ENCODE peak calls at places on chromosomes 2 and 18, in ten cellular contexts. One of them, this sample, is unnamed. For H3K9me3, the result is how much of the 10 kb centered on the place peaks cover.

GRCh38 chr2:206531996-206532543 is 88.7 kb downstream of the ADAM23 start:
- DNase-seq in HCT116: no peak
- DNase-seq in CD8-positive, alpha-beta memory T cell: no peak
- DNase-seq in psoas muscle: peak
- DNase-seq in GM23248: peak
- DNase-seq in kidney: no peak
- DNase-seq in WERI-Rb-1: no peak
- DNase-seq in heart left ventricle: no peak
- DNase-seq in transverse colon: no peak
- DNase-seq in pancreas: no peak
- DNase-seq in this sample: no peak

GRCh38 chr2:212173771-212174510 is 364.7 kb downstream of the ERBB4 start:
- DNase-seq in HCT116: no peak
- DNase-seq in CD8-positive, alpha-beta memory T cell: no peak
- DNase-seq in psoas muscle: no peak
- DNase-seq in GM23248: no peak
- DNase-seq in kidney: no peak
- DNase-seq in WERI-Rb-1: no peak
- DNase-seq in heart left ventricle: no peak
- DNase-seq in transverse colon: no peak
- DNase-seq in pancreas: no peak
- DNase-seq in this sample: no peak

GRCh38 chr2:64942693-64943092 is 46.5 kb upstream of the SLC1A4 start:
- DNase-seq in HCT116: no peak
- DNase-seq in CD8-positive, alpha-beta memory T cell: no peak
- DNase-seq in psoas muscle: peak
- DNase-seq in GM23248: no peak
- DNase-seq in kidney: no peak
- DNase-seq in WERI-Rb-1: no peak
- DNase-seq in heart left ventricle: no peak
- DNase-seq in transverse colon: no peak
- DNase-seq in pancreas: no peak
- DNase-seq in this sample: no peak

GRCh38 chr18:30527917-30528316 is 514.6 kb downstream of the DSC3 start:
- DNase-seq in HCT116: no peak
- DNase-seq in CD8-positive, alpha-beta memory T cell: no peak
- DNase-seq in psoas muscle: no peak
- DNase-seq in GM23248: no peak
- DNase-seq in kidney: no peak
- DNase-seq in WERI-Rb-1: no peak
- DNase-seq in heart left ventricle: no peak
- DNase-seq in transverse colon: no peak
- DNase-seq in pancreas: no peak
- DNase-seq in this sample: no peak

GRCh38 chr2:136106505-136106904 is 11.4 kb downstream of the CXCR4 start:
- DNase-seq in HCT116: no peak
- DNase-seq in CD8-positive, alpha-beta memory T cell: no peak
- DNase-seq in psoas muscle: no peak
- DNase-seq in GM23248: no peak
- DNase-seq in kidney: no peak
- DNase-seq in WERI-Rb-1: no peak
- DNase-seq in heart left ventricle: no peak
- DNase-seq in transverse colon: no peak
- DNase-seq in pancreas: no peak
- DNase-seq in this sample: no peak

GRCh38 chr2:72138921-72139381 is 8.7 kb downstream of the CYP26B1 start:
- DNase-seq in HCT116: no peak
- DNase-seq in CD8-positive, alpha-beta memory T cell: no peak
- DNase-seq in psoas muscle: no peak
- DNase-seq in GM23248: no peak
- DNase-seq in kidney: peak
- DNase-seq in WERI-Rb-1: peak
- DNase-seq in heart left ventricle: no peak
- DNase-seq in transverse colon: no peak
- DNase-seq in pancreas: no peak
- DNase-seq in this sample: no peak

GRCh38 chr2:15755528-15755927 is 163.9 kb downstream of the DDX1 start:
- DNase-seq in HCT116: no peak
- DNase-seq in CD8-positive, alpha-beta memory T cell: no peak
- DNase-seq in psoas muscle: no peak
- DNase-seq in GM23248: no peak
- DNase-seq in kidney: no peak
- DNase-seq in WERI-Rb-1: no peak
- DNase-seq in heart left ventricle: no peak
- DNase-seq in transverse colon: no peak
- DNase-seq in pancreas: no peak
- DNase-seq in this sample: no peak

GRCh38 chr2:94890234-94890633 is 19.0 kb downstream of the TEKT4 start:
- DNase-seq in HCT116: no peak
- DNase-seq in CD8-positive, alpha-beta memory T cell: no peak
- DNase-seq in psoas muscle: no peak
- DNase-seq in GM23248: no peak
- DNase-seq in kidney: no peak
- DNase-seq in WERI-Rb-1: no peak
- DNase-seq in heart left ventricle: no peak
- DNase-seq in transverse colon: no peak
- DNase-seq in pancreas: no peak
- DNase-seq in this sample: no peak

GRCh38 chr18:55502346-55502710 is 85.7 kb downstream of the TCF4 start:
- DNase-seq in HCT116: no peak
- DNase-seq in CD8-positive, alpha-beta memory T cell: no peak
- DNase-seq in psoas muscle: no peak
- DNase-seq in GM23248: peak
- DNase-seq in kidney: no peak
- DNase-seq in WERI-Rb-1: no peak
- DNase-seq in heart left ventricle: no peak
- DNase-seq in transverse colon: no peak
- DNase-seq in pancreas: no peak
- DNase-seq in this sample: no peak

GRCh38 chr18:55504808-55505207 is 83.2 kb downstream of the TCF4 start:
- DNase-seq in HCT116: no peak
- DNase-seq in CD8-positive, alpha-beta memory T cell: no peak
- DNase-seq in psoas muscle: no peak
- DNase-seq in GM23248: no peak
- DNase-seq in kidney: no peak
- DNase-seq in WERI-Rb-1: no peak
- DNase-seq in heart left ventricle: no peak
- DNase-seq in transverse colon: no peak
- DNase-seq in pancreas: no peak
- DNase-seq in this sample: no peak

GRCh38 chr18:55501594-55502345 is 86.2 kb downstream of the TCF4 start:
- DNase-seq in HCT116: no peak
- DNase-seq in CD8-positive, alpha-beta memory T cell: no peak
- DNase-seq in psoas muscle: no peak
- DNase-seq in GM23248: no peak
- DNase-seq in kidney: no peak
- DNase-seq in WERI-Rb-1: no peak
- DNase-seq in heart left ventricle: no peak
- DNase-seq in transverse colon: no peak
- DNase-seq in pancreas: no peak
- DNase-seq in this sample: no peak

GRCh38 chr18:55506074-55506473 is 81.9 kb downstream of the TCF4 start:
- DNase-seq in HCT116: no peak
- DNase-seq in CD8-positive, alpha-beta memory T cell: no peak
- DNase-seq in psoas muscle: no peak
- DNase-seq in GM23248: no peak
- DNase-seq in kidney: no peak
- DNase-seq in WERI-Rb-1: no peak
- DNase-seq in heart left ventricle: no peak
- DNase-seq in transverse colon: no peak
- DNase-seq in pancreas: no peak
- DNase-seq in this sample: no peak

DNA sequence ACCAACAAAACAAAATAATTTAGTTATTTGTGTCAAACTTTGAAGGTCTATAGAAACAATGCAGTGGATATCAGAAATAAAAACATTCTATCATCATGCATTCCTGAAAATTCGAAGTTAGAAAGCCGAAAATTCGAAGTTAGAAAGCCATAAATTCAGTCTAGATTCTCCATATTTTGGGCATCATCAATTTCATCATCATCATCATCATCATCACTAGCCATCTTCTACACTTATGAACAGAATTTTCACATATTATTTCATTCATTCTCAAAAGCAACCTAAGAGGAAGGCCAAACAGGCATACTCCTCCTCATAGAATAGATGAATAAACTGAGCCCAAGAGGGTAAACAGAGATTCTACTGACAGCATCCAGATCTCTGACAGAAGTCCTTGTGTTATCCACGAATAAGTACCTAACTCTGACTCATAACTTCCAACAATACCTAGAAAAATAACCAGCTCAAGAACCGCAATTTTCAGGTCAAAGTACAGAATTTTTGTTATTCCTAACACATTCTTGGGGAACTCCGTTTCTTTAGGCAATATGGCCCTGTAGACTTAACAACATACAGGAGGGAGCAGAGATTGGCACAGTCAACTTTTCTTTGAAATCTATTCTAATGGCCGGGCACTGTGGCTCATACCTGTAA is 84.7 kb downstream of the TCF4 start:
- DNase-seq in HCT116: no peak
- DNase-seq in CD8-positive, alpha-beta memory T cell: no peak
- DNase-seq in psoas muscle: no peak
- DNase-seq in GM23248: no peak
- DNase-seq in kidney: no peak
- DNase-seq in WERI-Rb-1: no peak
- DNase-seq in heart left ventricle: no peak
- DNase-seq in transverse colon: no peak
- DNase-seq in pancreas: no peak
- DNase-seq in this sample: no peak
- H3K9me3 ChIP-seq in HCT116: under half
- H3K9me3 ChIP-seq in CD8-positive, alpha-beta memory T cell: under half
- H3K9me3 ChIP-seq in psoas muscle: under half
- H3K9me3 ChIP-seq in GM23248: under half
- H3K9me3 ChIP-seq in kidney: under half
- H3K9me3 ChIP-seq in WERI-Rb-1: under half
- H3K9me3 ChIP-seq in heart left ventricle: under half
- H3K9me3 ChIP-seq in transverse colon: under half
- H3K9me3 ChIP-seq in pancreas: under half
- H3K9me3 ChIP-seq in this sample: under half

DNA sequence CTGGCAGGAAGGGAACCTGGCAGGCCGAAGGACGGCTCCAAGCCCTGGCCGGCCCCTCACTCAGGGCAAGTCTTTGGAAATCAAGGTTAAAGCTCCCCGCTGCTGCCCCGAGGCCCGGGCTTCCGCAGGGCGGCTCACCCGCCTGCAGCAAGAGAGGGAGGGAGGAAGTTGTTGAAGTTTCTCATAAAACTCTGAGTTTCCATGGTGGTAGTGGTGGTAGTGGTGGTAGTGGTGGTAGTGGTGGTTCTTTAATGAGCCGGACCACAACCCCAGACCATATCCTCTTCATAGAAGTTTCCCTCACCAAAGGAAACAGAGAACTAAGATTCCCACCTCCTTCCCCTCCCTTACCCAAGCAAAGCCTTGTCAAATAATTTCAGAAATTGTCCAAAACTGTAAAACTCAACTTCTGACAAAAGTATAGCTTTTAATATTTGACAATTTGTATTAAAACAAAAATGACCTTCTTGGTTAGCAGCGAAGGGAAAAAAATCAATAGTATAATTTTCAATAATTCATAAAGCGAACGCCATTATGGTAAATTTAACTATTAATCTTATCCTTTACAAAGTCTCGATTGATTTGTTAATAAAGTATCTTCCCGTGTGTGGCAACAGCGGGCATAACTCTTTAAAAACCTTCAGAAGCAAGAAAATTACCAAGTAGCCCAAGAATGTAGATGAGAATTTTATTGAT is 1.5 kb upstream of the HOXD10 start:
- DNase-seq in HCT116: no peak
- DNase-seq in CD8-positive, alpha-beta memory T cell: no peak
- DNase-seq in psoas muscle: no peak
- DNase-seq in GM23248: peak
- DNase-seq in kidney: peak
- DNase-seq in WERI-Rb-1: no peak
- DNase-seq in heart left ventricle: no peak
- DNase-seq in transverse colon: no peak
- DNase-seq in pancreas: no peak
- DNase-seq in this sample: no peak
- H3K27ac ChIP-seq in HCT116: no peak
- H3K27ac ChIP-seq in CD8-positive, alpha-beta memory T cell: no peak
- H3K27ac ChIP-seq in psoas muscle: no peak
- H3K27ac ChIP-seq in GM23248: peak
- H3K27ac ChIP-seq in kidney: peak
- H3K27ac ChIP-seq in WERI-Rb-1: no peak
- H3K27ac ChIP-seq in heart left ventricle: no peak
- H3K27ac ChIP-seq in transverse colon: peak
- H3K27ac ChIP-seq in pancreas: no peak
- H3K27ac ChIP-seq in this sample: no peak

GRCh38 chr18:78228974-78229373 is 750.6 kb upstream of the SALL3 start:
- DNase-seq in HCT116: no peak
- DNase-seq in CD8-positive, alpha-beta memory T cell: no peak
- DNase-seq in psoas muscle: no peak
- DNase-seq in GM23248: no peak
- DNase-seq in kidney: no peak
- DNase-seq in WERI-Rb-1: no peak
- DNase-seq in heart left ventricle: no peak
- DNase-seq in transverse colon: no peak
- DNase-seq in pancreas: no peak
- DNase-seq in this sample: no peak

GRCh38 chr18:78232196-78232595 is 747.4 kb upstream of the SALL3 start:
- DNase-seq in HCT116: no peak
- DNase-seq in CD8-positive, alpha-beta memory T cell: no peak
- DNase-seq in psoas muscle: no peak
- DNase-seq in GM23248: no peak
- DNase-seq in kidney: no peak
- DNase-seq in WERI-Rb-1: no peak
- DNase-seq in heart left ventricle: no peak
- DNase-seq in transverse colon: no peak
- DNase-seq in pancreas: no peak
- DNase-seq in this sample: no peak

DNA sequence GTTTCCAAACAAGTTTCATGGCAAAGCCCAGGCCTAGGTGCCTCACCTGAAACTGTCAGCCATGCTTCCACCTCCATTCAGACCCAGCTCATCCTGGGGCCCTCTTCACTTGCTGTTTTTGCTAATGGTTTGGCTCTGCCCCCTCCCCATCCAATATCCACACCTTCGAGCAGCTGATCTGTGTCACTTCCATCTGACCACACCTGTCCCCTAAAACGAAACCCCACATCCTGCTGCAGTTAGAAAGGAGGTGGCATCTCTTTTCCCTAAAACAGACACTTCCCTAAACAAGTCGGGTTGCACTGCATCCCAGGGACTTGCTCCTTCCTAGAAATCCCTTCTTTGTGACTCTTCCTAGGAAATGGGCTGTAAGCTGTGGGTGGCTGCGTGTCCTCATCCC is 748.7 kb upstream of the SALL3 start:
- DNase-seq in HCT116: no peak
- DNase-seq in CD8-positive, alpha-beta memory T cell: no peak
- DNase-seq in psoas muscle: no peak
- DNase-seq in GM23248: no peak
- DNase-seq in kidney: no peak
- DNase-seq in WERI-Rb-1: no peak
- DNase-seq in heart left ventricle: no peak
- DNase-seq in transverse colon: no peak
- DNase-seq in pancreas: no peak
- DNase-seq in this sample: no peak
- H3K9me3 ChIP-seq in HCT116: under half
- H3K9me3 ChIP-seq in CD8-positive, alpha-beta memory T cell: under half
- H3K9me3 ChIP-seq in psoas muscle: under half
- H3K9me3 ChIP-seq in GM23248: under half
- H3K9me3 ChIP-seq in kidney: under half
- H3K9me3 ChIP-seq in WERI-Rb-1: under half
- H3K9me3 ChIP-seq in heart left ventricle: under half
- H3K9me3 ChIP-seq in transverse colon: under half
- H3K9me3 ChIP-seq in pancreas: under half
- H3K9me3 ChIP-seq in this sample: under half

DNA sequence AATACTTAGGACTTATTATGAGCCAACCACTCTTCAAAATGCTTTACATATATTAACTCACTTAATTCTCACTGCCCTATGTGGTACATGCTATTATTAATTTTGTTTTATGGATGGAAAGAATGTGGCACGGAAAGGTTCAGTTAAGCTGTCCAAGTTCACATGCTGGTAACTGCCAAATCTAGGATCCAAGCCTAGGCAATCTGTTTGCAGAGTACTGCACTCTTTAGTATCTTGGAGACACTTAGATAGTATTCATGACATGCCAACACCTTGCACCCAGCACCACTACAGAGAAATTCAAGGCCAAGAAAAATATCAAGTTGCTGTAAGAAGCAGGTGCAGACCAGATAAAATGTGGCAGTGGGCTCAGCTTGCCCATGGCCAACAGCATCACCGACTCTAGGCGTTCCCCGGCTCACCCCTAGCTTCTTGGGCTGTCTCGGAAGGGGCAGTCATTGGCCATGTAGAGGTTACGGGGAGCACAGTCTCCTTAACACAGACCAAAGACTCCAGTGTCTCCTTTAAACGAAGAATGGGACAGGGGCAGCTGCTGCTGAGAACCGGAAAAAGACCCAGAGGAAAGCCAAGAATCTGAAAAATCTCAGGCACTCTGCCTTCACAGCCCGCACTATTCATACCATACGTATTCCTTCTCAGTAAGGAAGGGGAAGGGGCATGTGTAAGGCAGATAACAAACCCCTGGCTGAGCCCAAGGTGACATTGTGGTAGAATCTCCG is 25.6 kb upstream of the RNF125 start:
- DNase-seq in HCT116: no peak
- DNase-seq in CD8-positive, alpha-beta memory T cell: no peak
- DNase-seq in psoas muscle: no peak
- DNase-seq in GM23248: no peak
- DNase-seq in kidney: no peak
- DNase-seq in WERI-Rb-1: no peak
- DNase-seq in heart left ventricle: no peak
- DNase-seq in transverse colon: no peak
- DNase-seq in pancreas: no peak
- DNase-seq in this sample: no peak
- H3K27ac ChIP-seq in HCT116: no peak
- H3K27ac ChIP-seq in CD8-positive, alpha-beta memory T cell: no peak
- H3K27ac ChIP-seq in psoas muscle: no peak
- H3K27ac ChIP-seq in GM23248: no peak
- H3K27ac ChIP-seq in kidney: no peak
- H3K27ac ChIP-seq in WERI-Rb-1: no peak
- H3K27ac ChIP-seq in heart left ventricle: no peak
- H3K27ac ChIP-seq in transverse colon: no peak
- H3K27ac ChIP-seq in pancreas: no peak
- H3K27ac ChIP-seq in this sample: no peak

This sample was measured in CD4-positive, alpha-beta T cell.